ENCODE peak calls at places on chromosomes 16 and 17, in eight cellular contexts. Y, O, U, H, P, T, D and K are unnamed samples.
A peak's percentile ranks its signal among the peaks of the same experiment; 100 is the strongest.

GRCh38 chr17:20211246-20211645 is 202.1 kb downstream of the SPECC1 start:
- DNase-seq in Y (no peak), O (no peak), U (no peak), H (no peak), P (no peak), T (no peak), D (no peak), K (no peak)

GRCh38 chr17:35006345-35006744 is 26.0 kb downstream of the LIG3 start:
- DNase-seq in Y (no peak), O (no peak), U (no peak), H (no peak), P (no peak), T (no peak), D (no peak), K (no peak)

GRCh38 chr16:27245276-27246231 is 23.0 kb downstream of the NSMCE1 start:
- DNase-seq in Y (no peak), O (no peak), U (no peak), H (no peak), P (no peak), T (peak; percentile 96), D (peak; percentile 98), K (no peak)

GRCh38 chr16:89150981-89151380 is 20.6 kb upstream of the CDH15 start:
- DNase-seq in Y (no peak), O (no peak), U (no peak), H (no peak), P (no peak), T (no peak), D (no peak), K (no peak)

GRCh38 chr17:22512506-22512905 is 820.2 kb downstream of the KCNJ18 start:
- DNase-seq in Y (no peak), O (no peak), U (no peak), H (no peak), P (no peak), T (no peak), D (no peak), K (no peak)

GRCh38 chr16:89958068-89958467 is 9.5 kb downstream of the DEF8 start:
- DNase-seq in Y (no peak), O (no peak), U (peak; percentile 64), H (no peak), P (no peak), T (peak; percentile 17), D (no peak), K (no peak)

GRCh38 chr16:81562174-81562849 is 117.7 kb downstream of the CMIP start:
- DNase-seq in Y (no peak), O (no peak), U (no peak), H (no peak), P (no peak), T (no peak), D (no peak), K (no peak)

GRCh38 chr17:42647778-42648177 is 11.3 kb upstream of the TUBG2 start:
- DNase-seq in Y (no peak), O (no peak), U (peak; percentile 17), H (no peak), P (no peak), T (no peak), D (no peak), K (no peak)

GRCh38 chr17:73467651-73468050 is 155.8 kb upstream of the CDC42EP4 start:
- DNase-seq in Y (no peak), O (no peak), U (peak; percentile 63), H (no peak), P (no peak), T (no peak), D (no peak), K (no peak)

GRCh38 chr17:55825213-55825612 is 74.4 kb downstream of the PCTP start:
- DNase-seq in Y (no peak), O (no peak), U (peak; percentile 18), H (no peak), P (no peak), T (peak; percentile 48), D (no peak), K (no peak)
- TF ChIP-seq CTCF in Y (no peak), O (no peak), U (peak; percentile 76), H (peak; percentile 34), P (peak; percentile 49), T (peak; percentile 59), D (peak; percentile 28), K (peak; percentile 37)

DNA sequence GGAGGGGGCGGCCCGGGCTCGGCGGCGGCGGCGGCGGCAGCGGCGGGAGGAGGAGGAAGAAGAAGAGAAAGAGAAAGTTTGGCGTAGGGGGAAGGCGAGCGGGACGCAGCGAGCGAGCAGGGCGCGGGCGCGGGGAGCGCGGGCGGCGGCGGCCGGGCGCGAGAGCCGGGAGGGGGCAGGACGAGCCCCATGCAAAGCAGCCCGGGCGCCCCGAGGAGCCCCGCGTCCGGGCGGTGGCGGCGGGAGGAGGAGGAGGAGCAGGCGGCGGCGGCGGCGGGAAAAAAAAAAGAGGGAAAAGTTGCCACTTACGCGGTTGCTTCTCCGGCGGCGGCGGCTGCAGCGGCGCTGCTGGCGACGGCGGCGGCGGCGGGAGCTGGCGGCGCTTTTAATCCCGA is 10.3 kb upstream of the ZFHX3 start:
- DNase-seq in Y (peak; percentile 60), O (no peak), U (peak; percentile 72), H (peak; percentile 77), P (no peak), T (peak; percentile 57), D (no peak), K (peak; percentile 89)
- TF ChIP-seq CTCF in Y (no peak), O (no peak), U (no peak), H (no peak), P (no peak), T (no peak), D (no peak), K (no peak)

GRCh38 chr17:56497132-56497531 is 96.4 kb upstream of the NOG start:
- DNase-seq in Y (no peak), O (no peak), U (no peak), H (no peak), P (no peak), T (no peak), D (no peak), K (no peak)

GRCh38 chr17:56505154-56505756 is 88.2 kb upstream of the NOG start:
- DNase-seq in Y (no peak), O (no peak), U (no peak), H (no peak), P (no peak), T (no peak), D (no peak), K (no peak)

GRCh38 chr17:56502120-56502519 is 91.4 kb upstream of the NOG start:
- DNase-seq in Y (no peak), O (no peak), U (no peak), H (no peak), P (no peak), T (no peak), D (no peak), K (no peak)

DNA sequence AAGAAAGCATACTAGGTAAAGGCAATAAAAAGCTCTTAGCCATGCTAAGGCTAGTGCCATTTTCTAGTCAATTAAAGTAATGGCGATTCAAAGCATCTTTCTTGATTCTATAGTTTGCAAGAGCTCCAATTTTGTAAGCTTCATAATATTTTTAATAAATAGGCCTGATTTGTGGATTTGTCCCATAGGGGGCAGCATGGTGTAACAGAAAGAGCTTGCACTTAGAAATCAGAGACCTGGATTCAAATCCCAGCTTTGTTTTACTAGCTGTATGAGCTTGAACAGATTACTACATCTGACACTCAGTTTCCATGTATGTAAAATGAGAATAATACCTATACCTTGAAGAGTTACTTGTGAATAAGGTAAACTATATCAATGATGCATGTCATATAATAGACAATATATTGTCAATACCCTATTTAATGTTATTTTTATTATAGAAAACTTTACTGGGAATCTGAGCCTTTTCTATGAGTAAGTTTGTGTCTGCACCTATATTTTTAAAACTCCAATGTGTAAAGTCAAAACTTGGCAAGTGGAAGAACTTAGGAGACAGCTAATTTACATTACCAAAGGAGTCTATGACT is 93.6 kb upstream of the NOG start:
- DNase-seq in Y (no peak), O (no peak), U (peak; percentile 13), H (no peak), P (no peak), T (peak; percentile 58), D (no peak), K (no peak)
- TF ChIP-seq CTCF in Y (peak; percentile 51), O (no peak), U (peak; percentile 77), H (peak; percentile 46), P (peak; percentile 44), T (peak; percentile 33), D (peak; percentile 38), K (peak; percentile 17)

GRCh38 chr17:82887255-82888164 is 47.7 kb upstream of the ZNF750 start:
- DNase-seq in Y (no peak), O (no peak), U (no peak), H (no peak), P (no peak), T (no peak), D (peak; percentile 3), K (no peak)
- TF ChIP-seq CTCF in Y (no peak), O (no peak), U (no peak), H (no peak), P (no peak), T (no peak), D (no peak), K (no peak)

DNA sequence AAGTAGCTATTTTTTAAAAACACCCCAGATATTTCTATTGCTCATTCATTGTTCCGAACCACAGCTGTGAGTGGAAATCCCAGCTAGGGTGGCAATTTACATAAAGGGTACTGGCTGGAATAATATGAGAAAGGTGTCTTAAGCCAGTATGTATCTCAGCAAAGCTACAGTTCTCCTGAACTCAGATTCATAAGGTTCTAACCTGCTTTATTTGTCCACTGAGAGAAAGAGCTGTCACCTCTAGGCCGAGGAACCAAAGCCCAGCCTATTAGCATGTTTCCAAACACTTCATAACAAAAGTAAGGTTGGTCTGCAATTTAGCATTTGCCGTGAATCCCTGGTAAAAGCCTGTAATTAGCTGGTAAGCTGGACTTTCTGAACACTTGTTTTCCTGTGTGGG is 57.0 kb upstream of the CLEC19A start:
- DNase-seq in Y (no peak), O (no peak), U (no peak), H (no peak), P (no peak), T (no peak), D (no peak), K (no peak)
- TF ChIP-seq CTCF in Y (no peak), O (no peak), U (no peak), H (no peak), P (no peak), T (no peak), D (no peak), K (no peak)

GRCh38 chr16:6016530-6017184 is 919.1 kb upstream of the EEF2KMT start:
- DNase-seq in Y (no peak), O (no peak), U (peak; percentile 8), H (no peak), P (no peak), T (peak; percentile 37), D (peak; percentile 38), K (no peak)
- TF ChIP-seq CTCF in Y (peak; percentile 44), O (no peak), U (peak; percentile 69), H (peak; percentile 15), P (peak; percentile 47), T (peak; percentile 28), D (peak; percentile 64), K (no peak)

GRCh38 chr16:54051821-54052220 is 234.8 kb downstream of the IRX3 start:
- DNase-seq in Y (no peak), O (no peak), U (no peak), H (no peak), P (no peak), T (no peak), D (no peak), K (no peak)
- TF ChIP-seq CTCF in Y (no peak), O (no peak), U (no peak), H (no peak), P (no peak), T (no peak), D (no peak), K (no peak)

DNA sequence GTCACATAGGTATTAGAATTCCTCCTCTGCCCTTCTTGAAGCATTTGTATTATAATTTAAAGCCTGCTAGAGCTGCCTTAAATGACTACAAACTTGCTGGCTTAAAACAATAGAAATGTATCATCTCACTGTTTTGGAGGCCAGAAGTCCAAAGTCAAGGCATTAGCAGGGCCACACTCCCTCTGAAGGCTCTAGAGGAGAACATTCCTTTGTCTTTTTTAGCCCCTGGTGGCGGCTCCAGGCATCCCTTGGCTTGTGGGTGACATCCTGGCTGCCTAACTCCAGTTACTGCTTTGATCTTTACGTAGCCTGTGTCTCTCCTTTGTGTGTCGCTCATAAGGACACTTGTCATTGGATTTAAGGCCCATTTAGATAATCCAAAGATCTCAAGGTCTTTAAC is 186.6 kb upstream of the SALL1 start:
- DNase-seq in Y (no peak), O (no peak), U (no peak), H (no peak), P (no peak), T (no peak), D (no peak), K (no peak)
- TF ChIP-seq CTCF in Y (no peak), O (no peak), U (no peak), H (no peak), P (no peak), T (no peak), D (peak; percentile 23), K (no peak)